ENCODE peak calls at places on chromosomes 11 and 22, in five cellular contexts. G is amniotic stem cell, N is kidney epithelial cell, M is NCI-H774, B is cardiac septum. D is an unnamed sample.

GRCh38 chr11:86174101-86175046 is 70.2 kb upstream of the EED start:
- DNase-seq in G (peak), N (peak), M (no peak), B (peak), D (peak)

GRCh38 chr11:122659676-122660571 is 4.4 kb downstream of the UBASH3B start:
- DNase-seq in G (no peak), N (no peak), M (no peak), B (peak), D (no peak)

GRCh38 chr11:72307439-72307838 is 63.5 kb upstream of the PHOX2A start:
- DNase-seq in G (no peak), N (no peak), M (no peak), B (no peak), D (no peak)

GRCh38 chr11:115672999-115673411 is 168.8 kb upstream of the CADM1 start:
- DNase-seq in G (no peak), N (no peak), M (no peak), B (no peak), D (no peak)

GRCh38 chr11:37504925-37505324 is 906.9 kb upstream of the RAG2 start:
- DNase-seq in G (peak), N (peak), M (no peak), B (no peak), D (no peak)

GRCh38 chr11:130536106-130537040 is 87.9 kb downstream of the ADAMTS15 start:
- DNase-seq in G (no peak), N (no peak), M (no peak), B (no peak), D (no peak)

GRCh38 chr11:46249103-46249942 is 28.1 kb upstream of the CREB3L1 start:
- DNase-seq in G (no peak), N (no peak), M (no peak), B (no peak), D (no peak)

GRCh38 chr11:2268911-2269600 is 1.3 kb downstream of the ASCL2 start:
- DNase-seq in G (no peak), N (no peak), M (peak), B (peak), D (no peak)

GRCh38 chr11:57819272-57819979 is 57.8 kb downstream of the CTNND1 start:
- DNase-seq in G (no peak), N (no peak), M (no peak), B (no peak), D (no peak)

GRCh38 chr11:18564149-18564548 is 24.4 kb downstream of the UEVLD start:
- DNase-seq in G (no peak), N (no peak), M (no peak), B (no peak), D (no peak)

GRCh38 chr22:49020314-49020713 is 807.4 kb downstream of the BRD1 start:
- DNase-seq in G (no peak), N (no peak), M (no peak), B (peak), D (no peak)

GRCh38 chr11:6682591-6682935 is 577 bp downstream of the MRPL17 start:
- DNase-seq in G (no peak), N (no peak), M (no peak), B (no peak), D (no peak)

GRCh38 chr11:129323896-129324522 is 51.6 kb upstream of the BARX2 start:
- DNase-seq in G (no peak), N (no peak), M (peak), B (no peak), D (no peak)

GRCh38 chr11:115194798-115195101 is 309.5 kb downstream of the CADM1 start:
- DNase-seq in G (no peak), N (no peak), M (no peak), B (no peak), D (no peak)

GRCh38 chr11:73386026-73386425 is 9.8 kb downstream of the RELT start:
- DNase-seq in G (no peak), N (no peak), M (no peak), B (peak), D (no peak)

GRCh38 chr11:76217653-76218160 is 11.4 kb upstream of the WNT11 start:
- DNase-seq in G (no peak), N (no peak), M (peak), B (no peak), D (no peak)

GRCh38 chr11:67276821-67277230 is 10.6 kb downstream of the GRK2 start:
- DNase-seq in G (no peak), N (no peak), M (no peak), B (peak), D (no peak)

GRCh38 chr11:42631223-42631843 is 680.5 kb upstream of the API5 start:
- DNase-seq in G (no peak), N (peak), M (no peak), B (no peak), D (peak)

GRCh38 chr11:88353835-88354496 is 16.4 kb upstream of the CTSC start:
- DNase-seq in G (no peak), N (no peak), M (no peak), B (no peak), D (no peak)

GRCh38 chr22:42299586-42300285 is 29.3 kb upstream of the TCF20 start:
- DNase-seq in G (no peak), N (no peak), M (no peak), B (peak), D (no peak)

GRCh38 chr11:115267228-115267627 is 237.0 kb downstream of the CADM1 start:
- DNase-seq in G (no peak), N (no peak), M (no peak), B (no peak), D (no peak)

GRCh38 chr11:23932485-23932898 is 564.4 kb upstream of the LUZP2 start:
- DNase-seq in G (no peak), N (no peak), M (no peak), B (no peak), D (no peak)

GRCh38 chr11:112166561-112166960 is 611 bp upstream of the TEX12 start:
- DNase-seq in G (no peak), N (no peak), M (no peak), B (no peak), D (no peak)

GRCh38 chr11:125842319-125842948 is 9.3 kb downstream of the PATE4 start:
- DNase-seq in G (no peak), N (no peak), M (no peak), B (no peak), D (no peak)

D was measured in epithelial cell of proximal tubule.